ENCODE peak calls at places on chromosomes 4 and X, in nine cellular contexts. One of them, this sample, is unnamed.

GRCh38 chr4:7367361-7367760 is 67.4 kb downstream of the PSAPL1 start:
- DNase-seq in RWPE1: no peak
- DNase-seq in right lobe of liver: no peak
- DNase-seq in HT1080: no peak
- DNase-seq in NCI-H446: no peak
- DNase-seq in H54: no peak
- DNase-seq in AML-193: no peak
- DNase-seq in heart right ventricle: no peak
- DNase-seq in EH: no peak
- DNase-seq in this sample: no peak

GRCh38 chr4:74675673-74676279 is 118.5 kb downstream of the BTC start:
- DNase-seq in RWPE1: peak
- DNase-seq in AML-193: peak
- DNase-seq in right lobe of liver: no peak
- DNase-seq in NCI-H446: peak
- DNase-seq in heart right ventricle: peak
- DNase-seq in H54: no peak
- DNase-seq in EH: peak
- DNase-seq in HT1080: peak
- DNase-seq in this sample: peak

GRCh38 chrX:41799661-41800060 is 75.7 kb downstream of the GPR82 start:
- DNase-seq in heart right ventricle: no peak
- DNase-seq in AML-193: no peak
- DNase-seq in EH: no peak
- DNase-seq in RWPE1: no peak
- DNase-seq in NCI-H446: no peak
- DNase-seq in right lobe of liver: no peak
- DNase-seq in H54: no peak
- DNase-seq in HT1080: no peak
- DNase-seq in this sample: no peak

GRCh38 chrX:96685205-96686099 is 810 bp downstream of the DIAPH2 start:
- DNase-seq in H54: peak
- DNase-seq in right lobe of liver: peak
- DNase-seq in heart right ventricle: peak
- DNase-seq in NCI-H446: no peak
- DNase-seq in EH: peak
- DNase-seq in AML-193: peak
- DNase-seq in RWPE1: peak
- DNase-seq in HT1080: peak
- DNase-seq in this sample: peak

GRCh38 chrX:114924846-114925245 is 92.6 kb downstream of the IL13RA2 start:
- DNase-seq in H54: no peak
- DNase-seq in HT1080: peak
- DNase-seq in AML-193: no peak
- DNase-seq in RWPE1: no peak
- DNase-seq in right lobe of liver: no peak
- DNase-seq in heart right ventricle: no peak
- DNase-seq in EH: peak
- DNase-seq in NCI-H446: no peak
- DNase-seq in this sample: no peak

GRCh38 chr4:48570646-48571220 is 80.7 kb downstream of the ZAR1 start:
- DNase-seq in heart right ventricle: no peak
- DNase-seq in NCI-H446: no peak
- DNase-seq in H54: peak
- DNase-seq in RWPE1: no peak
- DNase-seq in EH: peak
- DNase-seq in right lobe of liver: no peak
- DNase-seq in AML-193: no peak
- DNase-seq in HT1080: peak
- DNase-seq in this sample: no peak

GRCh38 chr4:17027495-17027894 is 129.1 kb upstream of the LDB2 start:
- DNase-seq in heart right ventricle: no peak
- DNase-seq in right lobe of liver: no peak
- DNase-seq in AML-193: no peak
- DNase-seq in NCI-H446: no peak
- DNase-seq in HT1080: peak
- DNase-seq in H54: peak
- DNase-seq in RWPE1: peak
- DNase-seq in EH: peak
- DNase-seq in this sample: no peak

GRCh38 chr4:8332891-8333331 is 63.4 kb downstream of the HTRA3 start:
- DNase-seq in AML-193: no peak
- DNase-seq in H54: no peak
- DNase-seq in right lobe of liver: peak
- DNase-seq in heart right ventricle: no peak
- DNase-seq in RWPE1: no peak
- DNase-seq in EH: no peak
- DNase-seq in NCI-H446: no peak
- DNase-seq in HT1080: no peak
- DNase-seq in this sample: no peak

GRCh38 chrX:1593286-1594271 is 2.2 kb downstream of the AKAP17A start:
- DNase-seq in NCI-H446: no peak
- DNase-seq in AML-193: no peak
- DNase-seq in HT1080: no peak
- DNase-seq in right lobe of liver: no peak
- DNase-seq in EH: no peak
- DNase-seq in H54: no peak
- DNase-seq in heart right ventricle: no peak
- DNase-seq in RWPE1: no peak
- DNase-seq in this sample: no peak

GRCh38 chrX:65697915-65698796 is 30.7 kb downstream of the MSN start:
- DNase-seq in AML-193: peak
- DNase-seq in HT1080: peak
- DNase-seq in EH: peak
- DNase-seq in right lobe of liver: peak
- DNase-seq in NCI-H446: no peak
- DNase-seq in heart right ventricle: peak
- DNase-seq in RWPE1: no peak
- DNase-seq in H54: no peak
- DNase-seq in this sample: peak

GRCh38 chr4:95267081-95267480 is 281.7 kb downstream of the UNC5C start:
- DNase-seq in H54: peak
- DNase-seq in heart right ventricle: no peak
- DNase-seq in AML-193: no peak
- DNase-seq in NCI-H446: no peak
- DNase-seq in HT1080: peak
- DNase-seq in right lobe of liver: no peak
- DNase-seq in EH: peak
- DNase-seq in RWPE1: peak
- DNase-seq in this sample: no peak

GRCh38 chr4:1029957-1030520 is 18.6 kb downstream of the FGFRL1 start:
- DNase-seq in AML-193: no peak
- DNase-seq in right lobe of liver: no peak
- DNase-seq in heart right ventricle: no peak
- DNase-seq in NCI-H446: no peak
- DNase-seq in EH: no peak
- DNase-seq in RWPE1: no peak
- DNase-seq in H54: no peak
- DNase-seq in HT1080: no peak
- DNase-seq in this sample: peak

GRCh38 chrX:140342410-140342809 is 162.5 kb downstream of the SOX3 start:
- DNase-seq in right lobe of liver: no peak
- DNase-seq in NCI-H446: no peak
- DNase-seq in AML-193: no peak
- DNase-seq in EH: no peak
- DNase-seq in RWPE1: no peak
- DNase-seq in heart right ventricle: no peak
- DNase-seq in H54: no peak
- DNase-seq in HT1080: no peak
- DNase-seq in this sample: no peak

GRCh38 chr4:72500214-72500613 is 68.8 kb downstream of the ADAMTS3 start:
- DNase-seq in EH: no peak
- DNase-seq in HT1080: no peak
- DNase-seq in AML-193: no peak
- DNase-seq in H54: no peak
- DNase-seq in heart right ventricle: no peak
- DNase-seq in RWPE1: no peak
- DNase-seq in right lobe of liver: no peak
- DNase-seq in NCI-H446: no peak
- DNase-seq in this sample: no peak

GRCh38 chrX:63652086-63652775 is 132.8 kb downstream of the ARHGEF9 start:
- DNase-seq in heart right ventricle: no peak
- DNase-seq in NCI-H446: no peak
- DNase-seq in H54: no peak
- DNase-seq in HT1080: no peak
- DNase-seq in EH: peak
- DNase-seq in AML-193: no peak
- DNase-seq in right lobe of liver: no peak
- DNase-seq in RWPE1: no peak
- DNase-seq in this sample: no peak

GRCh38 chr4:178689926-178690325 is 1247.7 kb upstream of the AGA start:
- DNase-seq in right lobe of liver: no peak
- DNase-seq in HT1080: no peak
- DNase-seq in EH: no peak
- DNase-seq in heart right ventricle: no peak
- DNase-seq in NCI-H446: no peak
- DNase-seq in RWPE1: no peak
- DNase-seq in H54: no peak
- DNase-seq in AML-193: no peak
- DNase-seq in this sample: no peak

GRCh38 chr4:10403633-10404445 is 53.4 kb downstream of the ZNF518B start:
- DNase-seq in AML-193: peak
- DNase-seq in H54: no peak
- DNase-seq in right lobe of liver: no peak
- DNase-seq in EH: peak
- DNase-seq in NCI-H446: no peak
- DNase-seq in heart right ventricle: peak
- DNase-seq in HT1080: peak
- DNase-seq in RWPE1: peak
- DNase-seq in this sample: peak

GRCh38 chr4:78689700-78690318 is 86.3 kb upstream of the BMP2K start:
- DNase-seq in NCI-H446: no peak
- DNase-seq in RWPE1: no peak
- DNase-seq in right lobe of liver: no peak
- DNase-seq in HT1080: peak
- DNase-seq in heart right ventricle: no peak
- DNase-seq in H54: no peak
- DNase-seq in EH: peak
- DNase-seq in AML-193: no peak
- DNase-seq in this sample: no peak

GRCh38 chrX:103800318-103800717 is 23.7 kb downstream of the PLP1 start:
- DNase-seq in H54: no peak
- DNase-seq in AML-193: no peak
- DNase-seq in NCI-H446: no peak
- DNase-seq in HT1080: no peak
- DNase-seq in heart right ventricle: no peak
- DNase-seq in EH: no peak
- DNase-seq in right lobe of liver: no peak
- DNase-seq in RWPE1: no peak
- DNase-seq in this sample: no peak

GRCh38 chr4:22264261-22264660 is 251.6 kb downstream of the ADGRA3 start:
- DNase-seq in NCI-H446: no peak
- DNase-seq in H54: no peak
- DNase-seq in EH: no peak
- DNase-seq in right lobe of liver: no peak
- DNase-seq in HT1080: no peak
- DNase-seq in RWPE1: no peak
- DNase-seq in heart right ventricle: no peak
- DNase-seq in AML-193: no peak
- DNase-seq in this sample: no peak

GRCh38 chr4:92334716-92335350 is 31.1 kb downstream of the GRID2 start:
- DNase-seq in AML-193: no peak
- DNase-seq in H54: no peak
- DNase-seq in RWPE1: no peak
- DNase-seq in heart right ventricle: peak
- DNase-seq in HT1080: no peak
- DNase-seq in NCI-H446: peak
- DNase-seq in EH: no peak
- DNase-seq in right lobe of liver: no peak
- DNase-seq in this sample: peak

GRCh38 chr4:56990109-56990508 is 11.4 kb downstream of the POLR2B start:
- DNase-seq in AML-193: no peak
- DNase-seq in RWPE1: no peak
- DNase-seq in EH: peak
- DNase-seq in heart right ventricle: no peak
- DNase-seq in right lobe of liver: no peak
- DNase-seq in NCI-H446: no peak
- DNase-seq in HT1080: peak
- DNase-seq in H54: no peak
- DNase-seq in this sample: no peak

GRCh38 chr4:149047368-149047767 is 605.2 kb upstream of the NR3C2 start:
- DNase-seq in HT1080: peak
- DNase-seq in right lobe of liver: no peak
- DNase-seq in EH: no peak
- DNase-seq in NCI-H446: no peak
- DNase-seq in H54: no peak
- DNase-seq in AML-193: no peak
- DNase-seq in heart right ventricle: no peak
- DNase-seq in RWPE1: no peak
- DNase-seq in this sample: no peak

GRCh38 chr4:155353923-155354540 is 22.7 kb downstream of the MAP9 start:
- DNase-seq in RWPE1: peak
- DNase-seq in HT1080: peak
- DNase-seq in NCI-H446: no peak
- DNase-seq in heart right ventricle: peak
- DNase-seq in AML-193: peak
- DNase-seq in right lobe of liver: peak
- DNase-seq in EH: peak
- DNase-seq in H54: no peak
- DNase-seq in this sample: peak

GRCh38 chrX:24553016-24553415 is 87.9 kb downstream of the PDK3 start:
- DNase-seq in HT1080: no peak
- DNase-seq in NCI-H446: no peak
- DNase-seq in EH: no peak
- DNase-seq in H54: no peak
- DNase-seq in right lobe of liver: no peak
- DNase-seq in RWPE1: no peak
- DNase-seq in AML-193: no peak
- DNase-seq in heart right ventricle: no peak
- DNase-seq in this sample: no peak

GRCh38 chr4:153207561-153207960 is 3.3 kb downstream of the TRIM2 start:
- DNase-seq in H54: no peak
- DNase-seq in EH: peak
- DNase-seq in RWPE1: peak
- DNase-seq in AML-193: peak
- DNase-seq in NCI-H446: no peak
- DNase-seq in HT1080: peak
- DNase-seq in heart right ventricle: peak
- DNase-seq in right lobe of liver: peak
- DNase-seq in this sample: peak

GRCh38 chrX:153245288-153245731 is 66.2 kb downstream of the MAGEA1 start:
- DNase-seq in AML-193: no peak
- DNase-seq in right lobe of liver: no peak
- DNase-seq in HT1080: peak
- DNase-seq in heart right ventricle: peak
- DNase-seq in H54: peak
- DNase-seq in NCI-H446: no peak
- DNase-seq in RWPE1: peak
- DNase-seq in EH: peak
- DNase-seq in this sample: peak